ENCODE peak calls at places on chromosomes 6 and 20, in ten cellular contexts. U, G, I, R, T, N, Z, E, L and X are unnamed samples.

GRCh38 chr6:125747589-125748533 is 1.6 kb upstream of the HEY2 start:
- DNase-seq in R (peak; percentile 53), T (peak; percentile 66), N (no peak), E (peak; percentile 72), I (peak; percentile 26), U (peak; percentile 57), Z (no peak), G (peak; percentile 24), L (peak; percentile 88), X (peak; percentile 74)

GRCh38 chr20:24699321-24700165 is 230.1 kb downstream of the SYNDIG1 start:
- DNase-seq in L (peak; percentile 59), Z (no peak), N (no peak), R (no peak), G (no peak), I (peak; percentile 4), E (peak; percentile 56), U (no peak), T (peak; percentile 17), X (no peak)

GRCh38 chr6:53703047-53703446 is 37.5 kb upstream of the KLHL31 start:
- DNase-seq in U (no peak), E (no peak), G (no peak), N (no peak), T (no peak), I (no peak), L (no peak), Z (no peak), R (no peak), X (no peak)

GRCh38 chr20:17835240-17835940 is 133.2 kb downstream of the SNX5 start:
- DNase-seq in R (peak; percentile 73), N (peak; percentile 92), L (no peak), G (no peak), E (no peak), U (no peak), T (no peak), Z (no peak), I (no peak), X (no peak)

GRCh38 chr6:73858376-73858775 is 162.4 kb downstream of the CD109 start:
- DNase-seq in T (no peak), G (no peak), Z (no peak), R (no peak), I (no peak), E (no peak), L (no peak), N (no peak), U (no peak), X (no peak)

GRCh38 chr6:116208056-116208785 is 45.7 kb downstream of the TSPYL4 start:
- DNase-seq in G (no peak), Z (no peak), T (no peak), E (no peak), I (no peak), U (no peak), L (no peak), R (no peak), N (no peak), X (no peak)

GRCh38 chr20:29079769-29080690 is 2177.4 kb upstream of the DEFB115 start:
- DNase-seq in I (no peak), N (peak; percentile 29), U (no peak), L (no peak), Z (peak; percentile 77), T (peak; percentile 58), R (no peak), E (no peak), G (no peak), X (no peak)

GRCh38 chr6:17589402-17590116 is 10.5 kb upstream of the FAM8A1 start:
- DNase-seq in E (peak; percentile 33), L (no peak), U (no peak), I (no peak), T (no peak), Z (no peak), N (peak; percentile 82), G (no peak), R (no peak), X (no peak)

GRCh38 chr20:57594092-57594911 is 25.9 kb downstream of the ZBP1 start:
- DNase-seq in Z (no peak), I (peak; percentile 48), T (peak; percentile 90), G (peak; percentile 54), E (no peak), N (peak; percentile 21), L (peak; percentile 88), U (no peak), R (peak; percentile 44), X (no peak)

GRCh38 chr20:23049933-23050838 is 714 bp upstream of the THBD start:
- DNase-seq in E (no peak), N (no peak), I (no peak), T (no peak), Z (no peak), G (no peak), U (no peak), L (peak; percentile 92), R (peak; percentile 71), X (no peak)

GRCh38 chr6:157774153-157775135 is 48.6 kb upstream of the SNX9 start:
- DNase-seq in E (no peak), U (no peak), T (no peak), I (no peak), G (no peak), R (no peak), Z (no peak), N (no peak), L (no peak), X (no peak)

GRCh38 chr6:142376115-142376514 is 74.3 kb downstream of the ADGRG6 start:
- DNase-seq in Z (no peak), N (no peak), R (no peak), G (no peak), L (no peak), T (no peak), E (no peak), I (no peak), U (no peak), X (no peak)

GRCh38 chr6:93787841-93788240 is 368.5 kb upstream of the EPHA7 start:
- DNase-seq in G (no peak), Z (no peak), N (peak; percentile 78), E (no peak), U (no peak), R (no peak), T (no peak), I (no peak), L (no peak), X (no peak)

GRCh38 chr20:59751075-59751711 is 146.9 kb downstream of the PHACTR3 start:
- DNase-seq in U (peak; percentile 51), E (peak; percentile 71), L (peak; percentile 86), Z (peak; percentile 62), G (no peak), N (peak; percentile 41), I (peak; percentile 20), R (peak; percentile 65), T (peak; percentile 76), X (peak; percentile 58)

GRCh38 chr6:75563032-75563431 is 38.6 kb upstream of the SENP6 start:
- DNase-seq in L (no peak), T (no peak), N (peak; percentile 54), G (no peak), U (no peak), R (no peak), Z (peak; percentile 27), I (no peak), E (no peak), X (no peak)

GRCh38 chr6:44257007-44257752 is at the start of gene SLC35B2:
- DNase-seq in E (peak; percentile 90), T (peak; percentile 85), R (peak; percentile 72), Z (no peak), U (peak; percentile 86), I (peak; percentile 64), N (peak; percentile 49), L (peak; percentile 93), G (peak; percentile 71), X (peak; percentile 75)

GRCh38 chr20:46810442-46811327 is 84.0 kb upstream of the EYA2 start:
- DNase-seq in I (no peak), T (no peak), Z (no peak), L (no peak), R (no peak), E (no peak), G (no peak), U (no peak), N (no peak), X (no peak)

GRCh38 chr20:3768342-3769130 is 983 bp upstream of the ADISSP start:
- DNase-seq in N (peak; percentile 81), U (peak; percentile 59), Z (peak; percentile 68), T (peak; percentile 89), R (peak; percentile 75), E (peak; percentile 51), L (peak; percentile 95), I (peak; percentile 81), G (peak; percentile 86), X (peak; percentile 68)

GRCh38 chr20:58075565-58075964 is 152.9 kb downstream of the ANKRD60 start:
- DNase-seq in L (peak; percentile 31), G (no peak), U (no peak), E (no peak), T (peak; percentile 20), Z (no peak), N (no peak), R (no peak), I (no peak), X (no peak)

GRCh38 chr6:170124150-170124549 is 166.7 kb downstream of the DLL1 start:
- DNase-seq in G (no peak), U (no peak), R (no peak), L (peak; percentile 12), I (peak; percentile 4), E (no peak), T (no peak), Z (no peak), N (no peak), X (no peak)

GRCh38 chr6:119720160-119720559 is 370.6 kb upstream of the MAN1A1 start:
- DNase-seq in E (no peak), L (no peak), Z (no peak), G (no peak), I (no peak), R (no peak), U (no peak), T (no peak), N (peak; percentile 35), X (no peak)